ENCODE peak calls at places on chromosomes 5 and 9, in seven cellular contexts. F, Y, E, R, V, A and X are unnamed samples.
A peak's percentile ranks its signal among the peaks of the same experiment; 100 is the strongest.

GRCh38 chr9:93260290-93261066 is 76.5 kb downstream of the WNK2 start:
- DNase-seq in F (no peak), Y (peak; percentile 5), E (no peak), R (no peak), V (no peak), A (no peak), X (peak; percentile 17)

GRCh38 chr5:93604119-93604963 is 21.3 kb downstream of the NR2F1 start:
- DNase-seq in F (no peak), Y (no peak), E (no peak), R (no peak), V (no peak), A (no peak), X (peak; percentile 47)

GRCh38 chr5:166909926-166910325 is 1381.5 kb upstream of the WWC1 start:
- DNase-seq in F (no peak), Y (no peak), E (no peak), R (no peak), V (no peak), A (no peak), X (no peak)

GRCh38 chr9:70044450-70045307 is 1.0 kb downstream of the MAMDC2 start:
- DNase-seq in F (no peak), Y (no peak), E (no peak), R (no peak), V (no peak), A (no peak), X (no peak)

GRCh38 chr5:177131019-177131320 is 2.6 kb upstream of the NSD1 start:
- DNase-seq in F (no peak), Y (no peak), E (no peak), R (no peak), V (no peak), A (no peak), X (no peak)

GRCh38 chr5:128920345-128921215 is 44.7 kb upstream of the SLC27A6 start:
- DNase-seq in F (no peak), Y (no peak), E (no peak), R (no peak), V (no peak), A (no peak), X (no peak)

GRCh38 chr5:175711031-175711430 is 53.2 kb downstream of the HRH2 start:
- DNase-seq in F (no peak), Y (no peak), E (no peak), R (no peak), V (no peak), A (no peak), X (no peak)

GRCh38 chr5:18314192-18314778 is 680.0 kb downstream of the TAF11L14 start:
- DNase-seq in F (no peak), Y (no peak), E (no peak), R (no peak), V (peak; percentile 15), A (no peak), X (peak; percentile 31)

GRCh38 chr5:35066260-35066795 is 18.6 kb upstream of the AGXT2 start:
- DNase-seq in F (no peak), Y (no peak), E (no peak), R (no peak), V (no peak), A (no peak), X (no peak)

GRCh38 chr5:104659497-104659896 is 1096.9 kb upstream of the NUDT12 start:
- DNase-seq in F (no peak), Y (no peak), E (no peak), R (no peak), V (no peak), A (no peak), X (peak; percentile 6)

GRCh38 chr9:2055203-2055658 is 40.1 kb downstream of the SMARCA2 start:
- DNase-seq in F (no peak), Y (no peak), E (no peak), R (no peak), V (no peak), A (peak; percentile 77), X (no peak)

GRCh38 chr5:31996909-31997308 is 177.2 kb downstream of the GOLPH3 start:
- DNase-seq in F (no peak), Y (no peak), E (no peak), R (no peak), V (no peak), A (no peak), X (no peak)

GRCh38 chr5:31993182-31993961 is 180.7 kb downstream of the GOLPH3 start:
- DNase-seq in F (no peak), Y (no peak), E (no peak), R (no peak), V (no peak), A (no peak), X (no peak)

GRCh38 chr5:31995011-31995410 is 179.1 kb downstream of the GOLPH3 start:
- DNase-seq in F (no peak), Y (no peak), E (no peak), R (no peak), V (no peak), A (peak; percentile 66), X (no peak)

GRCh38 chr5:31992377-31992776 is 181.7 kb downstream of the GOLPH3 start:
- DNase-seq in F (no peak), Y (no peak), E (no peak), R (no peak), V (no peak), A (no peak), X (no peak)

GRCh38 chr5:31995714-31996113 is 178.4 kb downstream of the GOLPH3 start:
- DNase-seq in F (no peak), Y (no peak), E (no peak), R (no peak), V (no peak), A (no peak), X (no peak)
- TF ChIP-seq TAF1 in F (no peak), Y (no peak), E (no peak), R (no peak), V (no peak), A (no peak), X (no peak)

DNA sequence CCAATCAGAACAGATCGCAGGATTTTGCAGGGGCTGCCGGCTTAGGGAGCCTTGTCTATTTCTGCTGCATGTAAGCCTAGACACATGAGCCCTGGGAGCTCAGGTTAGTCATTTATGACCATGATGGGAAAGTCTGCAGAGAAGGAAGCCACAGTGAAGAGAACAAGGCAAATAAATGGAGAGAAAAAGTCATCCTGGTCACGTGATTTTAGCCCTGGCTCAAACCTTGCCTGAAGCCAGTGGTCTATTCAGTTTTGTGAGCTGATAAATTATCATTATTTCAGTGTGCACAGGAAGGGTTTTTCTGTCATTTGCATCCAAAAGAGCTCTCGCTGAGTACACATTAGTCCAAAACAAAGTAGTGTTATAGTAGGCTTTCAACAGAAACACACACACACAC is 181.7 kb downstream of the NSG2 start:
- DNase-seq in F (no peak), Y (no peak), E (no peak), R (no peak), V (no peak), A (no peak), X (no peak)
- TF ChIP-seq TAF1 in F (no peak), Y (no peak), E (no peak), R (no peak), V (no peak), A (no peak), X (no peak)

GRCh38 chr5:63127054-63127453 is 548.4 kb downstream of the LRRC70 start:
- DNase-seq in F (no peak), Y (no peak), E (no peak), R (no peak), V (no peak), A (no peak), X (no peak)

GRCh38 chr5:63128018-63128417 is 549.4 kb downstream of the LRRC70 start:
- DNase-seq in F (no peak), Y (no peak), E (no peak), R (no peak), V (no peak), A (no peak), X (no peak)

GRCh38 chr5:63125862-63126261 is 547.2 kb downstream of the LRRC70 start:
- DNase-seq in F (peak; percentile 37), Y (no peak), E (peak; percentile 17), R (no peak), V (peak; percentile 9), A (no peak), X (no peak)

GRCh38 chr5:63135306-63135705 is 556.7 kb downstream of the LRRC70 start:
- DNase-seq in F (no peak), Y (no peak), E (no peak), R (no peak), V (no peak), A (no peak), X (no peak)

GRCh38 chr5:63131618-63132285 is 553.1 kb downstream of the LRRC70 start:
- DNase-seq in F (no peak), Y (no peak), E (no peak), R (no peak), V (no peak), A (no peak), X (no peak)
- TF ChIP-seq TAF1 in F (no peak), Y (no peak), E (no peak), R (no peak), V (no peak), A (no peak), X (no peak)

GRCh38 chr9:107600060-107600573 is 110.5 kb upstream of the KLF4 start:
- DNase-seq in F (no peak), Y (no peak), E (no peak), R (no peak), V (no peak), A (no peak), X (no peak)

GRCh38 chr9:107593224-107593870 is 103.8 kb upstream of the KLF4 start:
- DNase-seq in F (no peak), Y (no peak), E (no peak), R (no peak), V (no peak), A (no peak), X (no peak)

GRCh38 chr9:107592439-107592838 is 102.9 kb upstream of the KLF4 start:
- DNase-seq in F (no peak), Y (no peak), E (no peak), R (no peak), V (no peak), A (no peak), X (no peak)

DNA sequence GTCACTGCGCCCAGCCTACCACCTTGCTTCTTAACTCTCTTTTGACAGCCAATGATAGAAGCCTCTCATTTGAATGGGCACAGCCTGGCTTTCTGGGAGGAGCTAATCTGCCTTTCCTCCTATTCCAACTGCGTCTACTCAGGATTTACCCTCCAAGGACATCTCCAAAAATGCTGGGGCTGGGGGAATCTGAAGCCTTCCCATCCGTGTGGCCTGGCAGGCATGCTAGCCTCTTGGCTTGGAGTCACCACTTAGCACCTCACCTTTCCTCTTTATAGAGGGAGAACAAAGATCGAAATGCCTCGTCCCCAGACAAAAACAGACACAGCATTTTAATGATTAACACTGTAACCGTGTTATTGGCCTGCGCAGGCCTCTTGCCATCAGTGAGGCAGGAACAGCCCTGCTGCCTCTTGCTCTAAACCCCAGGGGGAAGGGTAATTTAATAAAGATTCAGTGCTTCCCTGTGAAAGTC is 108.2 kb upstream of the KLF4 start:
- DNase-seq in F (peak; percentile 3), Y (no peak), E (no peak), R (no peak), V (no peak), A (no peak), X (no peak)
- TF ChIP-seq TAF1 in F (no peak), Y (no peak), E (no peak), R (no peak), V (no peak), A (no peak), X (no peak)